ENCODE peak calls at places on chromosomes 5 and 9, in ten cellular contexts. A, U, Y, P, N, J, D, T, Z and B are unnamed samples.

GRCh38 chr5:59274130-59274529 is 619.4 kb downstream of the PDE4D start:
- DNase-seq in A (no peak), U (no peak), Y (no peak), P (no peak), N (no peak), J (no peak), D (no peak), T (no peak), Z (no peak), B (no peak)

GRCh38 chr9:76658510-76659231 is 105.6 kb upstream of the PCA3 start:
- DNase-seq in A (no peak), U (no peak), Y (peak), P (peak), N (no peak), J (peak), D (peak), T (no peak), Z (peak), B (no peak)

GRCh38 chr5:79689541-79690466 is at the start of gene CMYA5:
- DNase-seq in A (peak), U (peak), Y (peak), P (no peak), N (no peak), J (no peak), D (peak), T (peak), Z (no peak), B (peak)

GRCh38 chr9:37420271-37421215 is 2.0 kb upstream of the GRHPR start:
- DNase-seq in A (no peak), U (no peak), Y (no peak), P (no peak), N (no peak), J (no peak), D (no peak), T (no peak), Z (no peak), B (no peak)

GRCh38 chr5:43008369-43009158 is 31.6 kb downstream of the ANXA2R start:
- DNase-seq in A (peak), U (peak), Y (peak), P (peak), N (peak), J (peak), D (peak), T (peak), Z (peak), B (peak)

GRCh38 chr9:81690251-81690851 is 1.0 kb upstream of the TLE1 start:
- DNase-seq in A (peak), U (peak), Y (peak), P (no peak), N (no peak), J (no peak), D (peak), T (peak), Z (peak), B (peak)

GRCh38 chr5:130541617-130542221 is 623.3 kb downstream of the HINT1 start:
- DNase-seq in A (no peak), U (no peak), Y (peak), P (no peak), N (no peak), J (no peak), D (peak), T (no peak), Z (no peak), B (no peak)

GRCh38 chr5:139903805-139904565 is 108.4 kb downstream of the PSD2 start:
- DNase-seq in A (no peak), U (peak), Y (peak), P (no peak), N (no peak), J (peak), D (no peak), T (no peak), Z (no peak), B (peak)

GRCh38 chr9:133770076-133770777 is 32.1 kb upstream of the SARDH start:
- DNase-seq in A (no peak), U (peak), Y (no peak), P (no peak), N (no peak), J (no peak), D (no peak), T (peak), Z (no peak), B (peak)

GRCh38 chr5:73188764-73189521 is 15.9 kb downstream of the TMEM174 start:
- DNase-seq in A (no peak), U (no peak), Y (peak), P (no peak), N (no peak), J (no peak), D (peak), T (no peak), Z (no peak), B (no peak)

GRCh38 chr5:61319388-61320146 is 12.5 kb upstream of the ZSWIM6 start:
- DNase-seq in A (peak), U (no peak), Y (no peak), P (no peak), N (no peak), J (peak), D (no peak), T (no peak), Z (peak), B (peak)

GRCh38 chr9:86549434-86549833 is 195.2 kb upstream of the TUT7 start:
- DNase-seq in A (no peak), U (no peak), Y (peak), P (no peak), N (no peak), J (peak), D (peak), T (no peak), Z (no peak), B (no peak)

GRCh38 chr9:127086771-127087170 is 35.7 kb downstream of the ANGPTL2 start:
- DNase-seq in A (no peak), U (no peak), Y (no peak), P (no peak), N (no peak), J (no peak), D (no peak), T (no peak), Z (no peak), B (no peak)

GRCh38 chr5:176533894-176534611 is 3.1 kb downstream of the RNF44 start:
- DNase-seq in A (peak), U (peak), Y (peak), P (peak), N (no peak), J (no peak), D (no peak), T (peak), Z (peak), B (peak)

GRCh38 chr5:110262754-110263153 is 463.7 kb downstream of the TMEM232 start:
- DNase-seq in A (no peak), U (no peak), Y (peak), P (no peak), N (no peak), J (no peak), D (no peak), T (no peak), Z (no peak), B (no peak)

GRCh38 chr5:52690236-52690685 is 97.5 kb upstream of the ITGA1 start:
- DNase-seq in A (no peak), U (no peak), Y (peak), P (no peak), N (no peak), J (no peak), D (peak), T (no peak), Z (no peak), B (no peak)

GRCh38 chr9:133834080-133834976 is 96.2 kb upstream of the SARDH start:
- DNase-seq in A (no peak), U (no peak), Y (no peak), P (no peak), N (no peak), J (no peak), D (no peak), T (peak), Z (no peak), B (no peak)

GRCh38 chr5:150498501-150498900 is 9.4 kb upstream of the NDST1 start:
- DNase-seq in A (no peak), U (no peak), Y (no peak), P (no peak), N (no peak), J (no peak), D (no peak), T (no peak), Z (no peak), B (no peak)

GRCh38 chr5:138336952-138337684 is 948 bp upstream of the FAM53C start:
- DNase-seq in A (peak), U (peak), Y (peak), P (no peak), N (peak), J (no peak), D (peak), T (no peak), Z (no peak), B (peak)

GRCh38 chr5:31640573-31640972 is 1.6 kb downstream of the PDZD2 start:
- DNase-seq in A (no peak), U (no peak), Y (no peak), P (no peak), N (no peak), J (no peak), D (no peak), T (no peak), Z (no peak), B (no peak)

GRCh38 chr9:78958887-78959286 is 612.9 kb upstream of the TLE4 start:
- DNase-seq in A (no peak), U (no peak), Y (no peak), P (no peak), N (no peak), J (peak), D (no peak), T (no peak), Z (no peak), B (no peak)

GRCh38 chr5:39420482-39421145 is 4.2 kb downstream of the DAB2 start:
- DNase-seq in A (peak), U (peak), Y (peak), P (no peak), N (peak), J (peak), D (peak), T (peak), Z (no peak), B (peak)

GRCh38 chr9:133044661-133045060 is 13.9 kb downstream of the GTF3C5 start:
- DNase-seq in A (no peak), U (no peak), Y (no peak), P (no peak), N (no peak), J (no peak), D (no peak), T (no peak), Z (no peak), B (no peak)

GRCh38 chr9:129887210-129888084 is 52.2 kb downstream of the USP20 start:
- DNase-seq in A (peak), U (no peak), Y (peak), P (peak), N (no peak), J (peak), D (peak), T (no peak), Z (peak), B (peak)

GRCh38 chr5:158384535-158385421 is 525.8 kb upstream of the CLINT1 start:
- DNase-seq in A (no peak), U (no peak), Y (peak), P (no peak), N (no peak), J (no peak), D (peak), T (no peak), Z (no peak), B (no peak)

GRCh38 chr9:133835273-133835901 is 97.2 kb upstream of the SARDH start:
- DNase-seq in A (no peak), U (no peak), Y (no peak), P (no peak), N (no peak), J (no peak), D (no peak), T (no peak), Z (no peak), B (no peak)

GRCh38 chr5:72194846-72195245 is 87.6 kb downstream of the MAP1B start:
- DNase-seq in A (peak), U (no peak), Y (no peak), P (peak), N (no peak), J (no peak), D (no peak), T (no peak), Z (no peak), B (no peak)

GRCh38 chr9:118674942-118675341 is 694.3 kb downstream of the BRINP1 start:
- DNase-seq in A (no peak), U (no peak), Y (no peak), P (no peak), N (no peak), J (no peak), D (no peak), T (no peak), Z (no peak), B (no peak)

GRCh38 chr9:20744046-20744630 is 60.1 kb downstream of the FOCAD start:
- DNase-seq in A (no peak), U (no peak), Y (peak), P (no peak), N (no peak), J (peak), D (no peak), T (no peak), Z (no peak), B (no peak)

GRCh38 chr9:76681556-76681955 is 82.7 kb upstream of the PCA3 start:
- DNase-seq in A (no peak), U (no peak), Y (no peak), P (no peak), N (no peak), J (no peak), D (no peak), T (no peak), Z (no peak), B (no peak)

GRCh38 chr5:110105692-110106091 is 416.0 kb downstream of the MAN2A1 start:
- DNase-seq in A (no peak), U (no peak), Y (peak), P (no peak), N (no peak), J (peak), D (peak), T (no peak), Z (no peak), B (no peak)

GRCh38 chr5:58786035-58786434 is 203.2 kb downstream of the RAB3C start:
- DNase-seq in A (no peak), U (no peak), Y (no peak), P (no peak), N (no peak), J (no peak), D (no peak), T (no peak), Z (no peak), B (peak)

GRCh38 chr5:169548315-169548714 is 35.3 kb upstream of the SPDL1 start:
- DNase-seq in A (no peak), U (no peak), Y (peak), P (no peak), N (no peak), J (peak), D (peak), T (no peak), Z (no peak), B (no peak)

GRCh38 chr5:173529861-173530260 is 86.6 kb downstream of the BOD1 start:
- DNase-seq in A (no peak), U (no peak), Y (no peak), P (no peak), N (no peak), J (no peak), D (no peak), T (no peak), Z (no peak), B (no peak)

GRCh38 chr5:109161914-109162683 is 247.7 kb downstream of the PJA2 start:
- DNase-seq in A (no peak), U (no peak), Y (peak), P (no peak), N (no peak), J (no peak), D (peak), T (no peak), Z (no peak), B (no peak)

GRCh38 chr9:137457406-137458193 is 1.5 kb downstream of the NSMF start:
- DNase-seq in A (no peak), U (peak), Y (no peak), P (no peak), N (no peak), J (no peak), D (no peak), T (peak), Z (no peak), B (no peak)

DNA sequence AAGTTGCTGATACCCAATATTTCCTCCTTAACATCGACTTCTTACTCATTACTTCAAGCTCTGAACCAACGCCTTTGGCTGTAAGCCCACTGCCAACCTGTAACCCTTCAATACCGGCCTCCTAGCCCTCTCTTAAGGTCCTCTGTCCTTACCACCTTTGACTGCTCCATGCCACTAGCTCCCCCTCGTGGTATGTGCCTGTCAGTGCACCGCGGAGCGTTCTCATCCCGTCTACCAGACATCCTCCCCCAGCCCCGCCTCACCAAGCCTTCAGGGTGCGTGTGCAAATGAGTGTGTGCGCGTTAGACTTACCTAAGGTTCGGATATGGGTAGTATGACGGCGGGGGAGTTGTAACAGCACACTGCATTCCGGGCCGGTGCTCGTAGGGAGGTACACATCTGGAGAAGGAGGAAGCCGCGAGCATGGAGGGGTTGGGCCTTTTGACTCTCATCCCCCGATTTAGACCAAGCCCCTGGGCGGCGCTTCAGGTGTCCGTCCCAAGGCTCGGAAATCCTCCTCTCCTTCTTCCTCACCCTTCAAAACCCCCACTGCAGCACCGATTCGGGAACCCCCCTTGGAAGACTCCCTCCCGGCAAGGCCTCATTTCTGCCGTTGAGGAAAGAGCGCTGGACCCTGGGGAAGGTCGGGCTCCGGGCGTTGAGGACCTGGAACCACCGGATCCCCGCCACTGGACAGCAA is 2.8 kb upstream of the MYORG start:
- DNase-seq in A (peak), U (peak), Y (peak), P (peak), N (peak), J (peak), D (peak), T (peak), Z (peak), B (peak)
- H3K4me3 ChIP-seq in A (peak), U (no peak), Y (peak), P (peak), N (peak), J (peak), D (peak), T (peak), Z (peak), B (peak)

GRCh38 chr5:151637676-151638075 is 46.5 kb upstream of the FAT2 start:
- DNase-seq in A (no peak), U (no peak), Y (peak), P (no peak), N (no peak), J (no peak), D (no peak), T (no peak), Z (no peak), B (no peak)
- H3K4me3 ChIP-seq in A (no peak), U (no peak), Y (no peak), P (no peak), N (no peak), J (no peak), D (no peak), T (no peak), Z (no peak), B (no peak)

DNA sequence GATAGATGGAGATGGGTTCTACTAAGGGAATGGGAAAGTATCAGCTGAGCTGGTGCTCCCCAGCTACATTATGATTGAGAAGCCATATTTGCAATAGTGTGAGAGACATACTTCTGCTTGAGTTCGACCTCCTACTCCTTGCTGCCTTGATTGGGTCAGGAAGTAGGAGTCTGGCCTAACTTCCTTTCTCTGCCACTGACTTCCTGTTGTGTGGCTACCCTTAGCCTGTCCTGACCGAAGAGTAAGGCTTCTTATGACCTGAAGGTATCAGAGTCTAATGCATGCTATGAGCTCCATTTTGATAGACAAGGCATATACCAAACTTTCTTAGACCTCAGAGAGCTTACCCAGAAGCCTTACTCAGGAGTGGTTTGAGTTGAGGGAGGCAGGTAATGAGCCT is 53.9 kb downstream of the OSTF1 start:
- DNase-seq in A (no peak), U (no peak), Y (no peak), P (no peak), N (no peak), J (no peak), D (no peak), T (no peak), Z (no peak), B (no peak)
- H3K4me3 ChIP-seq in A (no peak), U (no peak), Y (no peak), P (no peak), N (no peak), J (no peak), D (no peak), T (no peak), Z (peak), B (no peak)

GRCh38 chr9:122468735-122469134 is 9.0 kb downstream of the OR1J1 start:
- DNase-seq in A (no peak), U (no peak), Y (peak), P (no peak), N (no peak), J (no peak), D (peak), T (no peak), Z (no peak), B (no peak)

GRCh38 chr9:122463828-122464632 is 13.7 kb downstream of the OR1J1 start:
- DNase-seq in A (no peak), U (no peak), Y (no peak), P (no peak), N (no peak), J (peak), D (no peak), T (no peak), Z (no peak), B (peak)

GRCh38 chr9:122464633-122465567 is 12.8 kb downstream of the OR1J1 start:
- DNase-seq in A (peak), U (peak), Y (peak), P (peak), N (peak), J (peak), D (peak), T (no peak), Z (peak), B (peak)
- H3K4me3 ChIP-seq in A (peak), U (peak), Y (peak), P (peak), N (peak), J (peak), D (peak), T (peak), Z (peak), B (no peak)

GRCh38 chr9:5838884-5839571 is 6.1 kb upstream of the ERMP1 start:
- DNase-seq in A (peak), U (no peak), Y (peak), P (no peak), N (no peak), J (no peak), D (peak), T (no peak), Z (no peak), B (no peak)

GRCh38 chr9:5843450-5844249 is 10.7 kb upstream of the ERMP1 start:
- DNase-seq in A (no peak), U (peak), Y (peak), P (no peak), N (no peak), J (peak), D (peak), T (peak), Z (no peak), B (no peak)

GRCh38 chr9:5842926-5843325 is 10.0 kb upstream of the ERMP1 start:
- DNase-seq in A (no peak), U (no peak), Y (no peak), P (no peak), N (no peak), J (no peak), D (no peak), T (no peak), Z (no peak), B (no peak)

GRCh38 chr9:5835808-5836207 is 2.9 kb upstream of the ERMP1 start:
- DNase-seq in A (no peak), U (no peak), Y (no peak), P (no peak), N (no peak), J (no peak), D (no peak), T (no peak), Z (no peak), B (no peak)

GRCh38 chr9:5839572-5839902 is 6.6 kb upstream of the ERMP1 start:
- DNase-seq in A (no peak), U (no peak), Y (no peak), P (no peak), N (no peak), J (no peak), D (no peak), T (no peak), Z (no peak), B (no peak)
- H3K4me3 ChIP-seq in A (no peak), U (no peak), Y (no peak), P (no peak), N (no peak), J (no peak), D (no peak), T (no peak), Z (no peak), B (no peak)